ENCODE peak calls at places on chromosomes 12 and 14, in nine cellular contexts. One of them, this sample, is unnamed.

GRCh38 chr12:120234643-120235368 is 30.7 kb downstream of the PXN start:
- DNase-seq in gastrocnemius medialis: peak; percentile 99
- DNase-seq in cardiac muscle cell: peak; percentile 94
- DNase-seq in GM23338: peak; percentile 78
- DNase-seq in K562: peak; percentile 72
- DNase-seq in upper lobe of left lung: peak; percentile 89
- DNase-seq in tibial artery: peak; percentile 93
- DNase-seq in brain microvascular endothelial cell: peak; percentile 98
- DNase-seq in astrocyte: peak; percentile 97
- DNase-seq in this sample: peak; percentile 57

GRCh38 chr12:57479376-57480115 is at the start of gene ARHGAP9:
- DNase-seq in gastrocnemius medialis: no peak
- DNase-seq in cardiac muscle cell: no peak
- DNase-seq in GM23338: no peak
- DNase-seq in K562: no peak
- DNase-seq in upper lobe of left lung: peak; percentile 64
- DNase-seq in tibial artery: no peak
- DNase-seq in brain microvascular endothelial cell: no peak
- DNase-seq in astrocyte: no peak
- DNase-seq in this sample: no peak

GRCh38 chr12:123075092-123075491 is 75.8 kb downstream of the PITPNM2 start:
- DNase-seq in gastrocnemius medialis: no peak
- DNase-seq in cardiac muscle cell: no peak
- DNase-seq in GM23338: no peak
- DNase-seq in K562: no peak
- DNase-seq in upper lobe of left lung: no peak
- DNase-seq in tibial artery: no peak
- DNase-seq in brain microvascular endothelial cell: no peak
- DNase-seq in astrocyte: no peak
- DNase-seq in this sample: no peak

GRCh38 chr12:11508699-11509098 is 113.3 kb upstream of the PRB2 start:
- DNase-seq in gastrocnemius medialis: no peak
- DNase-seq in cardiac muscle cell: peak; percentile 28
- DNase-seq in GM23338: peak; percentile 38
- DNase-seq in K562: no peak
- DNase-seq in upper lobe of left lung: no peak
- DNase-seq in tibial artery: no peak
- DNase-seq in brain microvascular endothelial cell: peak; percentile 39
- DNase-seq in astrocyte: peak; percentile 67
- DNase-seq in this sample: no peak

GRCh38 chr14:34715108-34715863 is 893 bp upstream of the CFL2 start:
- DNase-seq in gastrocnemius medialis: no peak
- DNase-seq in cardiac muscle cell: no peak
- DNase-seq in GM23338: no peak
- DNase-seq in K562: no peak
- DNase-seq in upper lobe of left lung: no peak
- DNase-seq in tibial artery: no peak
- DNase-seq in brain microvascular endothelial cell: no peak
- DNase-seq in astrocyte: no peak
- DNase-seq in this sample: no peak

GRCh38 chr12:52147367-52147972 is 44.3 kb downstream of the KRT80 start:
- DNase-seq in gastrocnemius medialis: peak; percentile 97
- DNase-seq in cardiac muscle cell: peak; percentile 96
- DNase-seq in GM23338: no peak
- DNase-seq in K562: peak; percentile 77
- DNase-seq in upper lobe of left lung: peak; percentile 98
- DNase-seq in tibial artery: peak; percentile 93
- DNase-seq in brain microvascular endothelial cell: peak; percentile 98
- DNase-seq in astrocyte: peak; percentile 98
- DNase-seq in this sample: peak; percentile 93

GRCh38 chr14:54651018-54651351 is 84.1 kb downstream of the SAMD4A start:
- DNase-seq in gastrocnemius medialis: no peak
- DNase-seq in cardiac muscle cell: no peak
- DNase-seq in GM23338: no peak
- DNase-seq in K562: no peak
- DNase-seq in upper lobe of left lung: no peak
- DNase-seq in tibial artery: no peak
- DNase-seq in brain microvascular endothelial cell: no peak
- DNase-seq in astrocyte: no peak
- DNase-seq in this sample: no peak

GRCh38 chr12:93378373-93379310 is 917 bp downstream of the NUDT4 start:
- DNase-seq in gastrocnemius medialis: peak; percentile 32
- DNase-seq in cardiac muscle cell: peak; percentile 74
- DNase-seq in GM23338: peak; percentile 62
- DNase-seq in K562: peak; percentile 68
- DNase-seq in upper lobe of left lung: peak; percentile 59
- DNase-seq in tibial artery: peak; percentile 51
- DNase-seq in brain microvascular endothelial cell: peak; percentile 59
- DNase-seq in astrocyte: peak; percentile 83
- DNase-seq in this sample: peak; percentile 45

GRCh38 chr14:71789005-71789404 is 143.2 kb upstream of the RGS6 start:
- DNase-seq in gastrocnemius medialis: no peak
- DNase-seq in cardiac muscle cell: no peak
- DNase-seq in GM23338: no peak
- DNase-seq in K562: no peak
- DNase-seq in upper lobe of left lung: no peak
- DNase-seq in tibial artery: no peak
- DNase-seq in brain microvascular endothelial cell: no peak
- DNase-seq in astrocyte: no peak
- DNase-seq in this sample: no peak

GRCh38 chr12:114006482-114007425 is 40.6 kb upstream of the RBM19 start:
- DNase-seq in gastrocnemius medialis: no peak
- DNase-seq in cardiac muscle cell: no peak
- DNase-seq in GM23338: peak; percentile 31
- DNase-seq in K562: no peak
- DNase-seq in upper lobe of left lung: no peak
- DNase-seq in tibial artery: no peak
- DNase-seq in brain microvascular endothelial cell: no peak
- DNase-seq in astrocyte: no peak
- DNase-seq in this sample: no peak
- TF ChIP-seq CTCF in gastrocnemius medialis: no peak
- TF ChIP-seq CTCF in cardiac muscle cell: no peak
- TF ChIP-seq CTCF in GM23338: peak; percentile 21
- TF ChIP-seq CTCF in K562: no peak
- TF ChIP-seq CTCF in upper lobe of left lung: no peak
- TF ChIP-seq CTCF in tibial artery: no peak
- TF ChIP-seq CTCF in brain microvascular endothelial cell: no peak
- TF ChIP-seq CTCF in astrocyte: no peak
- TF ChIP-seq CTCF in this sample: no peak

GRCh38 chr12:102622618-102623017 is 142.3 kb upstream of the IGF1 start:
- DNase-seq in gastrocnemius medialis: no peak
- DNase-seq in cardiac muscle cell: no peak
- DNase-seq in GM23338: no peak
- DNase-seq in K562: no peak
- DNase-seq in upper lobe of left lung: no peak
- DNase-seq in tibial artery: no peak
- DNase-seq in brain microvascular endothelial cell: no peak
- DNase-seq in astrocyte: no peak
- DNase-seq in this sample: no peak
- H3K27ac ChIP-seq in gastrocnemius medialis: no peak overlapping the region
- H3K27ac ChIP-seq in cardiac muscle cell: no peak overlapping the region
- H3K27ac ChIP-seq in GM23338: no peak overlapping the region
- H3K27ac ChIP-seq in K562: peak overlapping the region; percentile 31
- H3K27ac ChIP-seq in upper lobe of left lung: no peak overlapping the region
- H3K27ac ChIP-seq in tibial artery: no peak overlapping the region
- H3K27ac ChIP-seq in brain microvascular endothelial cell: no peak overlapping the region
- H3K27ac ChIP-seq in astrocyte: no peak overlapping the region
- H3K27ac ChIP-seq in this sample: no peak overlapping the region

GRCh38 chr12:34347367-34347766 is 325.1 kb downstream of the ALG10 start:
- DNase-seq in gastrocnemius medialis: no peak
- DNase-seq in cardiac muscle cell: no peak
- DNase-seq in GM23338: peak; percentile 28
- DNase-seq in K562: peak; percentile 78
- DNase-seq in upper lobe of left lung: no peak
- DNase-seq in tibial artery: no peak
- DNase-seq in brain microvascular endothelial cell: no peak
- DNase-seq in astrocyte: no peak
- DNase-seq in this sample: peak; percentile 24
- TF ChIP-seq CTCF in gastrocnemius medialis: no peak
- TF ChIP-seq CTCF in cardiac muscle cell: no peak
- TF ChIP-seq CTCF in GM23338: no peak
- TF ChIP-seq CTCF in K562: peak; percentile 73
- TF ChIP-seq CTCF in upper lobe of left lung: no peak
- TF ChIP-seq CTCF in tibial artery: no peak
- TF ChIP-seq CTCF in brain microvascular endothelial cell: no peak
- TF ChIP-seq CTCF in astrocyte: no peak
- TF ChIP-seq CTCF in this sample: no peak

GRCh38 chr14:52844262-52845060 is 53.1 kb upstream of the GNPNAT1 start:
- DNase-seq in gastrocnemius medialis: no peak
- DNase-seq in cardiac muscle cell: peak; percentile 31
- DNase-seq in GM23338: peak; percentile 57
- DNase-seq in K562: no peak
- DNase-seq in upper lobe of left lung: no peak
- DNase-seq in tibial artery: peak; percentile 22
- DNase-seq in brain microvascular endothelial cell: no peak
- DNase-seq in astrocyte: no peak
- DNase-seq in this sample: no peak
- H3K27ac ChIP-seq in gastrocnemius medialis: peak overlapping the region; percentile 75
- H3K27ac ChIP-seq in cardiac muscle cell: no peak overlapping the region
- H3K27ac ChIP-seq in GM23338: peak overlapping the region; percentile 83
- H3K27ac ChIP-seq in K562: no peak overlapping the region
- H3K27ac ChIP-seq in upper lobe of left lung: peak overlapping the region; percentile 52
- H3K27ac ChIP-seq in tibial artery: peak overlapping the region; percentile 75
- H3K27ac ChIP-seq in brain microvascular endothelial cell: peak overlapping the region; percentile 14
- H3K27ac ChIP-seq in astrocyte: peak overlapping the region; percentile 24
- H3K27ac ChIP-seq in this sample: no peak overlapping the region

DNA sequence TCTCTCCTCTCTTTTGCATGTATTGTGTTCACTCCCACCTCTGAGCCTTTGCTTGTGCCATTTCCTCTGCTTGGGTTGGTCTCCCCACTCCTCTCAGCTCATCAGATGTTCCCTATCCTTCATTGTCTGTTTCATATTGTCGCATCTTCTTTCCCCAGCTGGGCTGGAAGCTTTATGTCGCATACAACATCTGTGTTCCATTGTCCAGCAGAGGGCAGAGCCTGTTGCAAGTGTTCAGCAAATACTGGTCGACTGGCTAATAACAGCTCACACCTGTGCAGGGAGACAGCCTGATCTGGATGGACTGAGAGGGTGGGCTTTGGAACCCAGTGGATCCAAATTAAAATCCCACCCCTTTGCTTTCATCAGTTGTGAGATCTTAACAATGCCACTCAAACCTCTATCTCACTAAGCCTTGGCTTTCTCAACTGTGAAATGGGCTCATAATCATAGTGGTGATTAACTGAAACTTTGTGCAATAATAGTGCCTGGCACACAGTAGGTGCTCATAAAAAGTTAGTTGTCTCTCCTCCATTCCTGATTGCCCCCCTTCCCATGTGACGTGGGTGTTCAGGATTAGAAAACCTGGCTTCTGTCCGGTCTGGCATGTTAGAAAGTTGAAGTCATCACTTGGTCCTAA is 75.8 kb downstream of the RIN3 start:
- DNase-seq in gastrocnemius medialis: no peak
- DNase-seq in cardiac muscle cell: peak; percentile 56
- DNase-seq in GM23338: peak; percentile 42
- DNase-seq in K562: no peak
- DNase-seq in upper lobe of left lung: no peak
- DNase-seq in tibial artery: no peak
- DNase-seq in brain microvascular endothelial cell: no peak
- DNase-seq in astrocyte: no peak
- DNase-seq in this sample: no peak
- TF ChIP-seq CTCF in gastrocnemius medialis: no peak
- TF ChIP-seq CTCF in cardiac muscle cell: peak; percentile 47
- TF ChIP-seq CTCF in GM23338: peak; percentile 54
- TF ChIP-seq CTCF in K562: peak; percentile 25
- TF ChIP-seq CTCF in upper lobe of left lung: peak; percentile 18
- TF ChIP-seq CTCF in tibial artery: no peak
- TF ChIP-seq CTCF in brain microvascular endothelial cell: peak; percentile 79
- TF ChIP-seq CTCF in astrocyte: peak; percentile 47
- TF ChIP-seq CTCF in this sample: no peak

DNA sequence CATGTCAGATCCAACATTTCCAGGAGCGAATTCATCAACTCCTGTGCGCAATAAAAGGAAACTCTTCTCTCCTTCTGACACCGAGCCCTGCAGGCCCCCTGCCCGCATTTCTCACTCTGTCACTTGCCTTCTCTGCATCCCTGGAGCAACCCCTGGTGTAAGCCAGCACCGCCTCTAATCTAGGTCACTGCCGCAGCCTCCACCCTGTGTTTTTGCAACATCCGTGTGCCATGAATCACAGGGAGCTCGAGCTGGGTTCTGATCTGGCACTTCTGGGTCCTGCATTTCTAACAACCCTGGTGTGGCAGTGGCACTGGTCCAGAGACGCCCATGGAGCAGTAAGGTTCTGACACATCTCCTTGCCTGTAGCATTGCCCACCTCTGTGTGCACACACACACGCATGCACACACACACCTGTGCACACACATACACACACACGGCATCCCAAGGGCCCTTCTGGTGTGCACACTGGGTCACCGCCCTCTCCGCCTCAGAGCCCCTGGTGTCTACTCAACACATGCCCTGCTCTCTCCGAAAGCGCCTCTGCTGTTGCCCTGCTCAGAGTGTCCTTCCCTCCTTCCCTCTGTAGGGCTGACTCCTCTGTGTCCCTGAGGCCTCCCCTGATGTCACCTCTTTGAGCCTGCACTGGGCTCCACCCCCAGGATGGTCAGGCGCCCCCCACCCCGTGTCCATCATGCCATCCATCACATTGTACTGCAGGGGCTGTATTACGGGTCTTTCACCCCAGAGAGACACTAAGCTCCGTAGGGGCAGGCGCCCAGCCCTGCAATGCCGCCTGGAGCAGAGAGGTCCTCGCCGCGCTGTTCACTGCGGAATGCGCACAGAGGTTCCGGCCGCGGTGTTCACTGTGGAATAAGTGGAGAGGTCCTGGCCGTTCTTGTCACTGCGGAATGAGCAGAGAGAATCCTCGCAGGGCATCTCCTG is 111.4 kb upstream of the SFSWAP start:
- DNase-seq in gastrocnemius medialis: no peak
- DNase-seq in cardiac muscle cell: no peak
- DNase-seq in GM23338: no peak
- DNase-seq in K562: no peak
- DNase-seq in upper lobe of left lung: no peak
- DNase-seq in tibial artery: no peak
- DNase-seq in brain microvascular endothelial cell: no peak
- DNase-seq in astrocyte: no peak
- DNase-seq in this sample: no peak
- H3K27ac ChIP-seq in gastrocnemius medialis: no peak overlapping the region
- H3K27ac ChIP-seq in cardiac muscle cell: no peak overlapping the region
- H3K27ac ChIP-seq in GM23338: no peak overlapping the region
- H3K27ac ChIP-seq in K562: no peak overlapping the region
- H3K27ac ChIP-seq in upper lobe of left lung: no peak overlapping the region
- H3K27ac ChIP-seq in tibial artery: no peak overlapping the region
- H3K27ac ChIP-seq in brain microvascular endothelial cell: no peak overlapping the region
- H3K27ac ChIP-seq in astrocyte: no peak overlapping the region
- H3K27ac ChIP-seq in this sample: no peak overlapping the region

DNA sequence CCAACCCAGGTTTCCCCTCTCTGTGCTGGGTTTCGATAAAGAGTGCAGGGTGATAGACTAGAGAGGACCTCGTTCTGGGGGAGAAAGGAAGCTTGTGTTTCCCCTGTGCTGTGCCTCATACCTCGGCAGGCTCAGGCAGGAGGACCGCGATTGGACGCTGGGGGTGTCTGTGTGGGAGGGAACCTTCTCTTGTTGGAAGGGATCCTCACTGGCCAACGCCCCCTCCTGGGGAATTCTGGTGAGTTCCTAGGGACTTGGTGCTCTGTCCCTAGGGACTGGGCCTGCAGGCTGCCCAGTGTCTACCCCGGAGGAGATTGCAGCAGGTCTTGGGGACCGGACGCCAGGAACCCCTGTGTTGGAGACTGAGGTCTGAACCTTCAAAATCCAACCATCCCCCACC is 157.4 kb upstream of the PRMT8 start:
- DNase-seq in gastrocnemius medialis: no peak
- DNase-seq in cardiac muscle cell: no peak
- DNase-seq in GM23338: peak; percentile 95
- DNase-seq in K562: peak; percentile 46
- DNase-seq in upper lobe of left lung: no peak
- DNase-seq in tibial artery: no peak
- DNase-seq in brain microvascular endothelial cell: no peak
- DNase-seq in astrocyte: no peak
- DNase-seq in this sample: no peak
- TF ChIP-seq CTCF in gastrocnemius medialis: no peak
- TF ChIP-seq CTCF in cardiac muscle cell: no peak
- TF ChIP-seq CTCF in GM23338: peak; percentile 38
- TF ChIP-seq CTCF in K562: peak; percentile 8
- TF ChIP-seq CTCF in upper lobe of left lung: no peak
- TF ChIP-seq CTCF in tibial artery: no peak
- TF ChIP-seq CTCF in brain microvascular endothelial cell: no peak
- TF ChIP-seq CTCF in astrocyte: no peak
- TF ChIP-seq CTCF in this sample: no peak